ENCODE peak calls at places on chromosomes 12 and 14, in ten cellular contexts. L, E, U, Q, K, F, R, D, Z and P are unnamed samples.
A peak's percentile ranks its signal among the peaks of the same experiment; 100 is the strongest.

GRCh38 chr14:73526036-73526984 is 10.6 kb upstream of the ACOT1 start:
- DNase-seq in E (peak; percentile 49), K (peak; percentile 86), L (no peak), Z (peak; percentile 13), F (no peak), R (peak; percentile 24), U (peak; percentile 55), D (no peak), Q (peak; percentile 59), P (no peak)

GRCh38 chr14:54211562-54212308 is 185.1 kb upstream of the CDKN3 start:
- DNase-seq in D (no peak), E (peak; percentile 87), Q (peak; percentile 70), L (no peak), Z (no peak), F (no peak), U (peak; percentile 79), R (peak; percentile 94), K (no peak), P (no peak)

GRCh38 chr12:25424186-25424854 is 128.8 kb downstream of the LMNTD1 start:
- DNase-seq in L (no peak), R (no peak), Z (no peak), F (no peak), E (peak; percentile 82), U (no peak), Q (no peak), D (no peak), K (no peak), P (no peak)

GRCh38 chr14:92105845-92106094 is 612 bp downstream of the ATXN3 start:
- DNase-seq in E (no peak), K (no peak), R (peak; percentile 76), D (no peak), F (no peak), U (no peak), Q (peak; percentile 48), L (peak; percentile 80), Z (peak; percentile 36), P (peak; percentile 52)

GRCh38 chr12:46212108-46212982 is 56.5 kb downstream of the SLC38A1 start:
- DNase-seq in Z (no peak), L (no peak), E (peak; percentile 47), D (no peak), U (no peak), Q (no peak), K (no peak), R (no peak), F (no peak), P (no peak)

GRCh38 chr12:54689984-54690383 is 41.8 kb upstream of the DCD start:
- DNase-seq in U (no peak), D (no peak), L (no peak), K (no peak), Z (no peak), E (peak; percentile 1), R (no peak), Q (peak; percentile 16), F (no peak), P (no peak)

GRCh38 chr12:120416490-120417216 is 21.3 kb upstream of the COX6A1 start:
- DNase-seq in E (no peak), Q (no peak), K (no peak), R (no peak), D (no peak), Z (no peak), L (no peak), F (no peak), U (no peak), P (no peak)

GRCh38 chr14:69050235-69051184 is 71.4 kb upstream of the ACTN1 start:
- DNase-seq in U (no peak), F (no peak), D (no peak), K (no peak), Z (no peak), R (peak; percentile 71), E (no peak), Q (no peak), L (no peak), P (no peak)

GRCh38 chr12:79262938-79263337 is 398.4 kb downstream of the SYT1 start:
- DNase-seq in R (no peak), Z (no peak), L (no peak), F (no peak), K (no peak), D (no peak), U (peak; percentile 38), Q (peak; percentile 51), E (no peak), P (no peak)

GRCh38 chr12:111467092-111467861 is 61.6 kb downstream of the SH2B3 start:
- DNase-seq in L (no peak), K (no peak), Q (no peak), E (peak; percentile 55), Z (no peak), D (no peak), F (no peak), U (peak; percentile 65), R (no peak), P (no peak)

GRCh38 chr12:59595557-59596231 is at the start of gene SLC16A7:
- DNase-seq in U (peak; percentile 86), Z (peak; percentile 95), K (peak; percentile 95), Q (peak; percentile 86), R (peak; percentile 95), L (peak; percentile 96), D (peak; percentile 68), F (peak; percentile 73), E (peak; percentile 86), P (peak; percentile 87)
- TF ChIP-seq CTCF in U (no peak), Z (no peak), K (no peak), Q (no peak), R (no peak), L (no peak), D (no peak), F (no peak), E (no peak), P (no peak)

DNA sequence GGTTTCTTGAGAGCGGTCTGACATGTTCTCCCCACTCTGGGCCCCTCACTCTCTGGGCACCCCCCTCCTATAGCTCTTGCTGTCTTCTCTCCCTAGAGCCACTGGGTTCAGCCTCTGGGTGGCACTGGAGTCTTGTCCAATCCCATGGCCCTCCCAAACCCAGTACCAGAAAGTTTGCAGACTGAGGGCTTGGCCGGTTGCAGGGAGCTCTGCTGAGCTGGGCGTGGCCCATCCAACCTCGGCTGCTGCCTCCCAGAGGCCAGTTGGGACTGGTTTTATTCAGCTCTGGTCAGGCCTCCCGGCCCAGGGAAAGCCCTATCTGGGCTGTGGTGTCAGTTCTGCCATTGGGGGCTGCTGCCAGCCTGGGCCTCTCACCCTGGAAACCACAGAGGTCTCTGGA is 37.9 kb downstream of the ISCA2 start:
- DNase-seq in E (peak; percentile 58), K (no peak), U (peak; percentile 22), Q (peak; percentile 66), F (no peak), L (no peak), Z (no peak), R (peak; percentile 76), D (no peak), P (no peak)
- TF ChIP-seq CTCF in E (peak; percentile 4), K (no peak), U (peak; percentile 31), Q (peak; percentile 43), F (peak; percentile 18), L (peak; percentile 22), Z (peak; percentile 9), R (no peak), D (no peak), P (no peak)

GRCh38 chr12:104456417-104456949 is at the start of gene CHST11:
- DNase-seq in F (peak; percentile 46), K (peak; percentile 85), Q (peak; percentile 81), L (peak; percentile 92), D (peak; percentile 54), U (peak; percentile 79), E (peak; percentile 78), R (peak; percentile 95), Z (peak; percentile 88), P (peak; percentile 86)

GRCh38 chr12:104455594-104456416 is 943 bp upstream of the CHST11 start:
- DNase-seq in F (no peak), Z (no peak), D (no peak), Q (no peak), U (no peak), L (no peak), K (no peak), E (no peak), R (no peak), P (no peak)

GRCh38 chr12:104457746-104458644 is 1.2 kb downstream of the CHST11 start:
- DNase-seq in K (peak; percentile 65), R (no peak), F (no peak), L (no peak), U (no peak), E (no peak), Z (peak; percentile 41), Q (peak; percentile 42), D (no peak), P (peak; percentile 43)

GRCh38 chr12:104458645-104459555 is 2.2 kb downstream of the CHST11 start:
- DNase-seq in K (peak; percentile 47), Z (peak; percentile 18), F (no peak), D (no peak), U (no peak), R (peak; percentile 39), L (no peak), Q (peak; percentile 50), E (peak; percentile 34), P (no peak)

GRCh38 chr12:104456950-104457745 is 400 bp downstream of the CHST11 start:
- DNase-seq in E (peak; percentile 79), Z (peak; percentile 74), R (peak; percentile 77), D (peak; percentile 27), Q (peak; percentile 75), L (peak; percentile 84), U (peak; percentile 61), K (peak; percentile 78), F (peak; percentile 27), P (peak; percentile 61)
- TF ChIP-seq CTCF in E (peak; percentile 55), Z (peak; percentile 63), R (peak; percentile 46), D (peak; percentile 31), Q (peak; percentile 49), L (no peak), U (peak; percentile 18), K (no peak), F (peak; percentile 55), P (peak; percentile 30)

GRCh38 chr12:76688001-76688400 is 75.9 kb upstream of the ZDHHC17 start:
- DNase-seq in E (peak; percentile 24), Z (no peak), D (no peak), F (no peak), K (no peak), R (peak; percentile 41), U (peak; percentile 51), L (no peak), Q (peak; percentile 14), P (no peak)

GRCh38 chr12:76694369-76694768 is 69.5 kb upstream of the ZDHHC17 start:
- DNase-seq in R (no peak), U (no peak), K (no peak), D (no peak), Z (no peak), F (no peak), E (no peak), Q (no peak), L (no peak), P (no peak)

GRCh38 chr12:76690916-76691700 is 72.8 kb upstream of the ZDHHC17 start:
- DNase-seq in R (peak; percentile 67), L (no peak), F (no peak), Z (no peak), E (no peak), D (no peak), U (no peak), K (no peak), Q (no peak), P (no peak)

GRCh38 chr12:76685246-76685678 is 78.7 kb upstream of the ZDHHC17 start:
- DNase-seq in E (no peak), K (no peak), F (peak; percentile 20), Q (no peak), Z (no peak), R (peak; percentile 74), U (peak; percentile 55), D (no peak), L (no peak), P (peak; percentile 22)

DNA sequence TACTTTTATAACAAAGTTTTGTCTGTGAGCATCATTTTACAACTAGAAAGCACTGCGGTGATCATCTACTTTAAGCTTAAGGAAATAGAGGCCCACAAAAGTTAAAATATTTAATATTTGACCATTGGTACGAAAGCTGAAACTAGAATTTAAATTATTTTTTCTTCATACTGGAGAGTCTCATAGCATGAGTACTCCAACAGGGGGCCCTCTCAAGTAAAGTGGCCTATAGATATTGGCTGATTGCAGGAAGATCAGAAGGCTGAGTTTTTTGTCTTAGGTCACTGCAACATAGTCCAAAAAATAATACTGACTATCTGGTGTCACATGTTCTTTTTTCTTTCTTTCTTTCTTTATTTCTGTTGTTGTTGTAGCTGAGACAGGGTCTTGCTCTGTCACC is 75.3 kb upstream of the ZDHHC17 start:
- DNase-seq in Q (no peak), R (no peak), L (no peak), F (no peak), K (no peak), E (peak; percentile 22), D (no peak), U (no peak), Z (no peak), P (no peak)
- TF ChIP-seq CTCF in Q (no peak), R (no peak), L (no peak), F (peak; percentile 28), K (no peak), E (peak; percentile 44), D (no peak), U (peak; percentile 24), Z (peak; percentile 56), P (peak; percentile 57)